ENCODE peak calls at places on chromosomes 12 and 14, in ten cellular contexts. One of them, this sample, is unnamed.
A peak's percentile ranks its signal among the peaks of the same experiment; 100 is the strongest.

GRCh38 chr14:96916751-96917150 is 119.6 kb downstream of the VRK1 start:
- DNase-seq in psoas muscle: no peak
- DNase-seq in prostate gland: no peak
- DNase-seq in foreskin fibroblast: no peak
- DNase-seq in bronchial epithelial cell: no peak
- DNase-seq in suprapubic skin: no peak
- DNase-seq in cardiac fibroblast: no peak
- DNase-seq in GM12865: no peak
- DNase-seq in AG10803: no peak
- DNase-seq in MM.1S: no peak
- DNase-seq in this sample: no peak

GRCh38 chr12:47190271-47190750 is 110.6 kb upstream of the AMIGO2 start:
- DNase-seq in cardiac fibroblast: peak; percentile 81
- DNase-seq in MM.1S: no peak
- DNase-seq in GM12865: peak; percentile 11
- DNase-seq in bronchial epithelial cell: peak; percentile 87
- DNase-seq in prostate gland: no peak
- DNase-seq in AG10803: peak; percentile 40
- DNase-seq in psoas muscle: no peak
- DNase-seq in suprapubic skin: no peak
- DNase-seq in foreskin fibroblast: peak; percentile 8
- DNase-seq in this sample: peak; percentile 87

GRCh38 chr12:124814741-124815613 is 48.7 kb downstream of the SCARB1 start:
- DNase-seq in GM12865: no peak
- DNase-seq in MM.1S: no peak
- DNase-seq in prostate gland: no peak
- DNase-seq in bronchial epithelial cell: no peak
- DNase-seq in foreskin fibroblast: no peak
- DNase-seq in suprapubic skin: no peak
- DNase-seq in psoas muscle: no peak
- DNase-seq in AG10803: no peak
- DNase-seq in cardiac fibroblast: no peak
- DNase-seq in this sample: no peak

GRCh38 chr14:80538633-80539375 is 327.5 kb upstream of the DIO2 start:
- DNase-seq in GM12865: no peak
- DNase-seq in foreskin fibroblast: no peak
- DNase-seq in psoas muscle: no peak
- DNase-seq in cardiac fibroblast: no peak
- DNase-seq in prostate gland: no peak
- DNase-seq in MM.1S: no peak
- DNase-seq in bronchial epithelial cell: peak; percentile 25
- DNase-seq in suprapubic skin: no peak
- DNase-seq in AG10803: no peak
- DNase-seq in this sample: no peak

GRCh38 chr12:103279444-103279843 is 216.3 kb downstream of the C12orf42 start:
- DNase-seq in cardiac fibroblast: no peak
- DNase-seq in foreskin fibroblast: no peak
- DNase-seq in suprapubic skin: no peak
- DNase-seq in AG10803: no peak
- DNase-seq in MM.1S: peak; percentile 78
- DNase-seq in prostate gland: no peak
- DNase-seq in GM12865: peak; percentile 87
- DNase-seq in psoas muscle: no peak
- DNase-seq in bronchial epithelial cell: peak; percentile 61
- DNase-seq in this sample: peak; percentile 53

GRCh38 chr14:38143170-38143569 is 64.5 kb upstream of the SSTR1 start:
- DNase-seq in foreskin fibroblast: peak; percentile 33
- DNase-seq in MM.1S: no peak
- DNase-seq in prostate gland: no peak
- DNase-seq in AG10803: peak; percentile 67
- DNase-seq in GM12865: no peak
- DNase-seq in cardiac fibroblast: no peak
- DNase-seq in suprapubic skin: no peak
- DNase-seq in psoas muscle: no peak
- DNase-seq in bronchial epithelial cell: no peak
- DNase-seq in this sample: no peak

GRCh38 chr12:103997277-103997900 is 31.7 kb downstream of the TDG start:
- DNase-seq in bronchial epithelial cell: no peak
- DNase-seq in AG10803: no peak
- DNase-seq in GM12865: no peak
- DNase-seq in prostate gland: no peak
- DNase-seq in psoas muscle: peak; percentile 25
- DNase-seq in MM.1S: no peak
- DNase-seq in suprapubic skin: no peak
- DNase-seq in cardiac fibroblast: peak; percentile 23
- DNase-seq in foreskin fibroblast: no peak
- DNase-seq in this sample: no peak

GRCh38 chr12:14394317-14395058 is 29.0 kb downstream of the ATF7IP start:
- DNase-seq in cardiac fibroblast: peak; percentile 90
- DNase-seq in MM.1S: peak; percentile 65
- DNase-seq in psoas muscle: no peak
- DNase-seq in foreskin fibroblast: no peak
- DNase-seq in prostate gland: peak; percentile 28
- DNase-seq in bronchial epithelial cell: peak; percentile 85
- DNase-seq in GM12865: peak; percentile 83
- DNase-seq in suprapubic skin: no peak
- DNase-seq in AG10803: peak; percentile 74
- DNase-seq in this sample: peak; percentile 92

GRCh38 chr14:68788275-68789001 is 4.4 kb downstream of the ZFP36L1 start:
- DNase-seq in foreskin fibroblast: no peak
- DNase-seq in cardiac fibroblast: peak; percentile 49
- DNase-seq in MM.1S: no peak
- DNase-seq in suprapubic skin: no peak
- DNase-seq in bronchial epithelial cell: no peak
- DNase-seq in prostate gland: no peak
- DNase-seq in GM12865: no peak
- DNase-seq in AG10803: no peak
- DNase-seq in psoas muscle: no peak
- DNase-seq in this sample: no peak

GRCh38 chr12:118055144-118055557 is 5.8 kb downstream of the WSB2 start:
- DNase-seq in cardiac fibroblast: peak; percentile 52
- DNase-seq in foreskin fibroblast: no peak
- DNase-seq in bronchial epithelial cell: peak; percentile 33
- DNase-seq in GM12865: peak; percentile 84
- DNase-seq in psoas muscle: peak; percentile 54
- DNase-seq in MM.1S: peak; percentile 48
- DNase-seq in suprapubic skin: peak; percentile 72
- DNase-seq in prostate gland: no peak
- DNase-seq in AG10803: no peak
- DNase-seq in this sample: peak; percentile 56

GRCh38 chr14:101541063-101541462 is 20.2 kb upstream of the DIO3 start:
- DNase-seq in MM.1S: no peak
- DNase-seq in GM12865: no peak
- DNase-seq in AG10803: no peak
- DNase-seq in psoas muscle: no peak
- DNase-seq in prostate gland: no peak
- DNase-seq in cardiac fibroblast: no peak
- DNase-seq in bronchial epithelial cell: no peak
- DNase-seq in foreskin fibroblast: no peak
- DNase-seq in suprapubic skin: no peak
- DNase-seq in this sample: no peak

GRCh38 chr12:65728913-65729793 is 95.1 kb upstream of the HMGA2 start:
- DNase-seq in MM.1S: no peak
- DNase-seq in cardiac fibroblast: peak; percentile 22
- DNase-seq in GM12865: no peak
- DNase-seq in AG10803: peak; percentile 13
- DNase-seq in prostate gland: no peak
- DNase-seq in suprapubic skin: no peak
- DNase-seq in bronchial epithelial cell: peak; percentile 39
- DNase-seq in psoas muscle: no peak
- DNase-seq in foreskin fibroblast: no peak
- DNase-seq in this sample: peak; percentile 58

GRCh38 chr14:92460916-92461579 is 52.5 kb upstream of the RIN3 start:
- DNase-seq in GM12865: peak; percentile 85
- DNase-seq in prostate gland: no peak
- DNase-seq in bronchial epithelial cell: no peak
- DNase-seq in MM.1S: no peak
- DNase-seq in foreskin fibroblast: peak; percentile 70
- DNase-seq in AG10803: peak; percentile 87
- DNase-seq in psoas muscle: no peak
- DNase-seq in cardiac fibroblast: peak; percentile 88
- DNase-seq in suprapubic skin: no peak
- DNase-seq in this sample: peak; percentile 21

GRCh38 chr14:92458136-92458958 is 55.2 kb upstream of the RIN3 start:
- DNase-seq in AG10803: no peak
- DNase-seq in prostate gland: no peak
- DNase-seq in bronchial epithelial cell: no peak
- DNase-seq in MM.1S: no peak
- DNase-seq in psoas muscle: no peak
- DNase-seq in cardiac fibroblast: no peak
- DNase-seq in suprapubic skin: no peak
- DNase-seq in GM12865: no peak
- DNase-seq in foreskin fibroblast: no peak
- DNase-seq in this sample: no peak

GRCh38 chr14:92460541-92460915 is 53.1 kb upstream of the RIN3 start:
- DNase-seq in psoas muscle: no peak
- DNase-seq in GM12865: no peak
- DNase-seq in cardiac fibroblast: no peak
- DNase-seq in bronchial epithelial cell: no peak
- DNase-seq in suprapubic skin: no peak
- DNase-seq in AG10803: no peak
- DNase-seq in prostate gland: no peak
- DNase-seq in MM.1S: no peak
- DNase-seq in foreskin fibroblast: no peak
- DNase-seq in this sample: no peak

GRCh38 chr14:92458959-92459478 is 54.6 kb upstream of the RIN3 start:
- DNase-seq in psoas muscle: no peak
- DNase-seq in foreskin fibroblast: no peak
- DNase-seq in GM12865: no peak
- DNase-seq in MM.1S: no peak
- DNase-seq in AG10803: no peak
- DNase-seq in prostate gland: no peak
- DNase-seq in suprapubic skin: peak; percentile 48
- DNase-seq in bronchial epithelial cell: no peak
- DNase-seq in cardiac fibroblast: no peak
- DNase-seq in this sample: no peak

DNA sequence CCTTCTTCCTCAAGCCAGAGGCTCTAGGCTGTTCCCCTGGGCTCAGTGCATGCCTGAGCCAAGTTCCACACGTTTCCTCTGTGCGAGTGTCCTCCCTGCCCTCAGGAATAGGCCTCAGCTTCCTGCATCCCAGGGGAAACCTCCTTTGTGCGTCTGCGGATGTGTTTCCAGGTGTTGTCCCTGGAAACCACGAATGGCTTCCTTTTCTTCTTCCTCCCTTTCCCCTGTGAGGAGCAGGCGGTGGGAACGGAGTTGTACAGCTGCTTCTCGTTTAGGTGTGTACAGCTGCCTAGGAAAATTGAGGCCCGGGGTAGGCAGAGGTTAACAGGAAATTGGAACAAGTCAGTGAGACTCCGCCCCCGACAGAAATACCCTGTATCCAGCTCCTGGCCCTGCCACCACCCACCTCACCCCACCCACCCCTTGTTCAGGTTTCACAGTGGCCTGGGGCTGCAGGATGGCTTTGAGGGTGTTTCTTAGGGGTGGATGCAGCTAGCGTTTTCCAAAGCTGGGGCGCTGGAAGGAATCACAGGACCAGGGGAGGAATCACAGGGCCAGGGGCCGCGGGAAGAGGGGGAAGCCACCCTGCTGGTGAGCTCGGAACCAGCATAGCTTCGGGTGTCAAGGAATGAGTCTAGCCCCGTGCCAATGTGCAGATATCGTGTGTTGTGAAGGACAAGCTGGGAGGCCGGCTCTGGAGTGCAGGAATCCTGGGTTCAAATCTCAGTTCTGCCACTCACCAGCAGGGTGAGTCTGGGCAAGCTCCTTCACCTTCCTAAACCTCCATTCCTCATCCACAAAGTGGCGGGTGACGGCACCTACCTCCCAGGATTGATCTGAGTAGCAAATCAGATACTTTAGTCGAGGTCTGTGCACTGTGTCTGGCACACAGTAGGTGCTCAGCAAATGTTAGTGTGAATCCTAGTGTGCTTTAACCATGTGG is 53.8 kb upstream of the RIN3 start:
- DNase-seq in GM12865: no peak
- DNase-seq in AG10803: no peak
- DNase-seq in cardiac fibroblast: peak; percentile 53
- DNase-seq in bronchial epithelial cell: no peak
- DNase-seq in psoas muscle: no peak
- DNase-seq in prostate gland: no peak
- DNase-seq in foreskin fibroblast: no peak
- DNase-seq in suprapubic skin: no peak
- DNase-seq in MM.1S: no peak
- DNase-seq in this sample: no peak
- TF ChIP-seq CTCF in GM12865: no peak
- TF ChIP-seq CTCF in AG10803: peak; percentile 10
- TF ChIP-seq CTCF in cardiac fibroblast: peak; percentile 4
- TF ChIP-seq CTCF in bronchial epithelial cell: no peak
- TF ChIP-seq CTCF in psoas muscle: no peak
- TF ChIP-seq CTCF in prostate gland: no peak
- TF ChIP-seq CTCF in foreskin fibroblast: no peak
- TF ChIP-seq CTCF in suprapubic skin: no peak
- TF ChIP-seq CTCF in MM.1S: no peak
- TF ChIP-seq CTCF in this sample: peak; percentile 4

GRCh38 chr12:95623554-95624170 is 72.4 kb upstream of the USP44 start:
- DNase-seq in suprapubic skin: no peak
- DNase-seq in GM12865: peak; percentile 66
- DNase-seq in AG10803: peak; percentile 96
- DNase-seq in cardiac fibroblast: peak; percentile 95
- DNase-seq in prostate gland: peak; percentile 56
- DNase-seq in bronchial epithelial cell: peak; percentile 71
- DNase-seq in MM.1S: peak; percentile 31
- DNase-seq in psoas muscle: peak; percentile 42
- DNase-seq in foreskin fibroblast: peak; percentile 79
- DNase-seq in this sample: peak; percentile 91
- H3K4me3 ChIP-seq in suprapubic skin: no peak overlapping the region
- H3K4me3 ChIP-seq in GM12865: no peak overlapping the region
- H3K4me3 ChIP-seq in AG10803: no peak overlapping the region
- H3K4me3 ChIP-seq in cardiac fibroblast: no peak overlapping the region
- H3K4me3 ChIP-seq in prostate gland: no peak overlapping the region
- H3K4me3 ChIP-seq in bronchial epithelial cell: no peak overlapping the region
- H3K4me3 ChIP-seq in MM.1S: no peak overlapping the region
- H3K4me3 ChIP-seq in psoas muscle: no peak overlapping the region
- H3K4me3 ChIP-seq in foreskin fibroblast: no peak overlapping the region
- H3K4me3 ChIP-seq in this sample: no peak overlapping the region

DNA sequence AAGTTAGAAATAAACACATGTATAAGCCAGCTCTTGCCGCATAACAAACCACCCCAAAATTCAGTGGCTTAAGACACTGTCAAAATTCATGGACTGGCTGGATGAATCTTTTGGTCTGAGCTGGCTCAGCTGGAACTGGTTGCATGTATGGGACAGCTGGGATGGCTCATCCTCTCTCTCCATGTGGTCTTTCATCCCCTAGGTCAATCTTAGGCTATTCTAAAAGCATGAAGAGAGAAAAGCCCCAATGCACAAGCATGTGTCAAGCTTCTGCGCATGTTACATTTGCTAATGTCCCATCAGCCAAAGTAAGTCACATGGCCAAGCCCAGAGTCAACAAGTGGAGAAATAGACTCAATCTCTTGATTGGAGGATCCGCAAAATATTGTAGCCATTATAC is 71.0 kb downstream of the DRAM1 start:
- DNase-seq in prostate gland: no peak
- DNase-seq in AG10803: no peak
- DNase-seq in suprapubic skin: no peak
- DNase-seq in foreskin fibroblast: no peak
- DNase-seq in cardiac fibroblast: no peak
- DNase-seq in psoas muscle: no peak
- DNase-seq in GM12865: no peak
- DNase-seq in MM.1S: no peak
- DNase-seq in bronchial epithelial cell: no peak
- DNase-seq in this sample: no peak
- TF ChIP-seq CTCF in prostate gland: no peak
- TF ChIP-seq CTCF in AG10803: no peak
- TF ChIP-seq CTCF in suprapubic skin: no peak
- TF ChIP-seq CTCF in foreskin fibroblast: no peak
- TF ChIP-seq CTCF in cardiac fibroblast: no peak
- TF ChIP-seq CTCF in psoas muscle: no peak
- TF ChIP-seq CTCF in GM12865: no peak
- TF ChIP-seq CTCF in MM.1S: no peak
- TF ChIP-seq CTCF in bronchial epithelial cell: no peak
- TF ChIP-seq CTCF in this sample: no peak

GRCh38 chr14:75497191-75497590 is 25.1 kb upstream of the BATF start:
- DNase-seq in suprapubic skin: no peak
- DNase-seq in AG10803: no peak
- DNase-seq in bronchial epithelial cell: no peak
- DNase-seq in cardiac fibroblast: no peak
- DNase-seq in foreskin fibroblast: no peak
- DNase-seq in psoas muscle: no peak
- DNase-seq in MM.1S: no peak
- DNase-seq in GM12865: peak; percentile 75
- DNase-seq in prostate gland: no peak
- DNase-seq in this sample: no peak
- H3K4me3 ChIP-seq in suprapubic skin: no peak overlapping the region
- H3K4me3 ChIP-seq in AG10803: no peak overlapping the region
- H3K4me3 ChIP-seq in bronchial epithelial cell: no peak overlapping the region
- H3K4me3 ChIP-seq in cardiac fibroblast: no peak overlapping the region
- H3K4me3 ChIP-seq in foreskin fibroblast: no peak overlapping the region
- H3K4me3 ChIP-seq in psoas muscle: no peak overlapping the region
- H3K4me3 ChIP-seq in MM.1S: no peak overlapping the region
- H3K4me3 ChIP-seq in GM12865: peak overlapping the region; percentile 35
- H3K4me3 ChIP-seq in prostate gland: no peak overlapping the region
- H3K4me3 ChIP-seq in this sample: no peak overlapping the region